ENCODE peak calls at places on chromosomes 4 and X, in ten cellular contexts. X, G, T, E, H, U, L, M, Q and I are unnamed samples.

GRCh38 chrX:104351173-104351769 is 96.5 kb upstream of the ESX1 start:
- DNase-seq in L (no peak), U (peak; percentile 40), M (peak; percentile 86), T (peak; percentile 78), H (no peak), Q (no peak), G (peak; percentile 35), E (no peak), X (no peak), I (peak; percentile 26)

GRCh38 chrX:45445745-45446412 is 245.2 kb upstream of the DIPK2B start:
- DNase-seq in M (peak; percentile 89), U (peak; percentile 58), X (no peak), L (no peak), E (no peak), G (no peak), T (peak; percentile 88), Q (no peak), H (no peak), I (peak; percentile 66)

GRCh38 chr4:185662030-185662778 is 126.9 kb upstream of the PDLIM3 start:
- DNase-seq in L (no peak), H (no peak), E (no peak), Q (no peak), X (no peak), T (no peak), M (no peak), U (no peak), G (no peak), I (no peak)

GRCh38 chrX:17831255-17831654 is 29.8 kb downstream of the RAI2 start:
- DNase-seq in L (no peak), Q (no peak), G (no peak), M (no peak), X (no peak), E (no peak), U (no peak), H (no peak), T (no peak), I (no peak)

GRCh38 chr4:8110071-8110986 is 48.3 kb downstream of the ABLIM2 start:
- DNase-seq in Q (no peak), T (peak; percentile 5), X (no peak), M (peak; percentile 30), L (no peak), E (no peak), H (no peak), G (no peak), U (no peak), I (no peak)

GRCh38 chr4:118823471-118823870 is 12.5 kb downstream of the SEC24D start:
- DNase-seq in G (no peak), T (no peak), Q (peak; percentile 78), L (no peak), H (no peak), E (no peak), X (no peak), U (no peak), M (no peak), I (no peak)

GRCh38 chr4:79650217-79650616 is 242.2 kb upstream of the GK2 start:
- DNase-seq in X (no peak), E (no peak), L (no peak), M (peak; percentile 33), G (no peak), U (no peak), H (no peak), Q (no peak), T (no peak), I (no peak)

GRCh38 chr4:155759372-155760252 is 791 bp downstream of the GUCY1B1 start:
- DNase-seq in T (peak; percentile 20), X (peak; percentile 1), L (no peak), U (peak; percentile 46), H (peak; percentile 86), Q (peak; percentile 56), M (peak; percentile 23), E (no peak), G (no peak), I (peak; percentile 73)

GRCh38 chr4:123488916-123489315 is 92.3 kb downstream of the SPRY1 start:
- DNase-seq in H (no peak), G (no peak), Q (no peak), E (no peak), M (peak; percentile 84), X (no peak), T (peak; percentile 86), U (peak; percentile 37), L (no peak), I (peak; percentile 52)

GRCh38 chrX:108036298-108036973 is 8.4 kb upstream of the VSIG1 start:
- DNase-seq in L (no peak), T (peak; percentile 3), H (no peak), U (peak; percentile 3), E (no peak), G (peak; percentile 9), M (peak; percentile 84), Q (no peak), X (peak; percentile 2), I (peak; percentile 44)

GRCh38 chr4:13765535-13765934 is 138.0 kb upstream of the BOD1L1 start:
- DNase-seq in M (no peak), X (no peak), G (no peak), U (no peak), Q (no peak), L (no peak), T (peak; percentile 8), H (no peak), E (no peak), I (peak; percentile 2)

GRCh38 chrX:72572248-72573157 is at the start of gene HDAC8:
- DNase-seq in G (peak; percentile 66), H (peak; percentile 63), X (peak; percentile 86), M (peak; percentile 84), T (peak; percentile 86), U (peak; percentile 63), E (peak; percentile 9), L (no peak), Q (peak; percentile 66), I (peak; percentile 82)

GRCh38 chr4:107896158-107896645 is 35.1 kb upstream of the CYP2U1 start:
- DNase-seq in X (no peak), Q (no peak), M (peak; percentile 100), T (peak; percentile 89), L (no peak), H (no peak), U (peak; percentile 93), E (no peak), G (peak; percentile 96), I (peak; percentile 82)

GRCh38 chrX:129523076-129524055 is at the start of gene SMARCA1:
- DNase-seq in G (no peak), U (peak; percentile 51), H (peak; percentile 48), Q (peak; percentile 37), L (peak; percentile 1), T (peak; percentile 54), M (peak; percentile 70), E (no peak), X (peak; percentile 13), I (peak; percentile 80)